ENCODE peak calls at places on chromosomes 16 and 17, in seven cellular contexts. One of them, this sample, is unnamed.

GRCh38 chr17:10155334-10156081 is 42.9 kb downstream of the GAS7 start:
- DNase-seq in PC-3: no peak
- DNase-seq in MM.1S: no peak
- DNase-seq in mesothelial cell of epicardium: no peak
- DNase-seq in dorsolateral prefrontal cortex: no peak
- DNase-seq in prostate gland: no peak
- DNase-seq in colonic mucosa: no peak
- DNase-seq in this sample: no peak

GRCh38 chr16:46884513-46885293 is 541 bp downstream of the GPT2 start:
- DNase-seq in prostate gland: no peak
- DNase-seq in dorsolateral prefrontal cortex: no peak
- DNase-seq in MM.1S: peak; percentile 8
- DNase-seq in colonic mucosa: no peak
- DNase-seq in mesothelial cell of epicardium: no peak
- DNase-seq in PC-3: no peak
- DNase-seq in this sample: no peak

GRCh38 chr16:86074651-86075487 is 175.9 kb downstream of the IRF8 start:
- DNase-seq in prostate gland: no peak
- DNase-seq in dorsolateral prefrontal cortex: no peak
- DNase-seq in mesothelial cell of epicardium: no peak
- DNase-seq in colonic mucosa: no peak
- DNase-seq in PC-3: no peak
- DNase-seq in MM.1S: no peak
- DNase-seq in this sample: no peak

GRCh38 chr17:38451030-38451839 is 23.0 kb downstream of the ARHGAP23 start:
- DNase-seq in MM.1S: no peak
- DNase-seq in mesothelial cell of epicardium: no peak
- DNase-seq in dorsolateral prefrontal cortex: no peak
- DNase-seq in colonic mucosa: no peak
- DNase-seq in PC-3: no peak
- DNase-seq in prostate gland: no peak
- DNase-seq in this sample: no peak

GRCh38 chr16:78227855-78228254 is 128.4 kb downstream of the WWOX start:
- DNase-seq in mesothelial cell of epicardium: no peak
- DNase-seq in MM.1S: no peak
- DNase-seq in PC-3: peak; percentile 39
- DNase-seq in colonic mucosa: no peak
- DNase-seq in dorsolateral prefrontal cortex: no peak
- DNase-seq in prostate gland: no peak
- DNase-seq in this sample: no peak

GRCh38 chr16:68015681-68016080 is at the start of gene DPEP2NB:
- DNase-seq in colonic mucosa: no peak
- DNase-seq in prostate gland: no peak
- DNase-seq in MM.1S: no peak
- DNase-seq in PC-3: no peak
- DNase-seq in mesothelial cell of epicardium: no peak
- DNase-seq in dorsolateral prefrontal cortex: no peak
- DNase-seq in this sample: no peak

GRCh38 chr16:75589301-75589700 is 23.1 kb downstream of the GABARAPL2 start:
- DNase-seq in mesothelial cell of epicardium: no peak
- DNase-seq in PC-3: no peak
- DNase-seq in MM.1S: no peak
- DNase-seq in prostate gland: no peak
- DNase-seq in colonic mucosa: no peak
- DNase-seq in dorsolateral prefrontal cortex: no peak
- DNase-seq in this sample: no peak

GRCh38 chr16:66924527-66925321 is 611 bp downstream of the RRAD start:
- DNase-seq in MM.1S: peak; percentile 27
- DNase-seq in colonic mucosa: peak; percentile 55
- DNase-seq in prostate gland: no peak
- DNase-seq in PC-3: peak; percentile 23
- DNase-seq in mesothelial cell of epicardium: no peak
- DNase-seq in dorsolateral prefrontal cortex: no peak
- DNase-seq in this sample: no peak

GRCh38 chr17:21278304-21279197 is 6.0 kb upstream of the MAP2K3 start:
- DNase-seq in prostate gland: no peak
- DNase-seq in mesothelial cell of epicardium: no peak
- DNase-seq in PC-3: peak; percentile 38
- DNase-seq in MM.1S: peak; percentile 64
- DNase-seq in dorsolateral prefrontal cortex: no peak
- DNase-seq in colonic mucosa: peak; percentile 86
- DNase-seq in this sample: no peak

GRCh38 chr17:28404007-28404406 is 2.0 kb downstream of the SLC46A1 start:
- DNase-seq in dorsolateral prefrontal cortex: no peak
- DNase-seq in mesothelial cell of epicardium: no peak
- DNase-seq in colonic mucosa: no peak
- DNase-seq in prostate gland: no peak
- DNase-seq in PC-3: no peak
- DNase-seq in MM.1S: no peak
- DNase-seq in this sample: no peak
- TF ChIP-seq CTCF in dorsolateral prefrontal cortex: no peak
- TF ChIP-seq CTCF in mesothelial cell of epicardium: no peak
- TF ChIP-seq CTCF in colonic mucosa: no peak
- TF ChIP-seq CTCF in prostate gland: no peak
- TF ChIP-seq CTCF in PC-3: no peak
- TF ChIP-seq CTCF in MM.1S: no peak
- TF ChIP-seq CTCF in this sample: no peak

GRCh38 chr16:7313170-7313569 is 19.5 kb upstream of the RBFOX1 start:
- DNase-seq in mesothelial cell of epicardium: no peak
- DNase-seq in prostate gland: no peak
- DNase-seq in colonic mucosa: no peak
- DNase-seq in MM.1S: no peak
- DNase-seq in dorsolateral prefrontal cortex: no peak
- DNase-seq in PC-3: peak; percentile 6
- DNase-seq in this sample: no peak
- TF ChIP-seq CTCF in mesothelial cell of epicardium: peak; percentile 74
- TF ChIP-seq CTCF in prostate gland: no peak
- TF ChIP-seq CTCF in colonic mucosa: no peak
- TF ChIP-seq CTCF in MM.1S: no peak
- TF ChIP-seq CTCF in dorsolateral prefrontal cortex: peak; percentile 31
- TF ChIP-seq CTCF in PC-3: peak; percentile 29
- TF ChIP-seq CTCF in this sample: peak; percentile 46

DNA sequence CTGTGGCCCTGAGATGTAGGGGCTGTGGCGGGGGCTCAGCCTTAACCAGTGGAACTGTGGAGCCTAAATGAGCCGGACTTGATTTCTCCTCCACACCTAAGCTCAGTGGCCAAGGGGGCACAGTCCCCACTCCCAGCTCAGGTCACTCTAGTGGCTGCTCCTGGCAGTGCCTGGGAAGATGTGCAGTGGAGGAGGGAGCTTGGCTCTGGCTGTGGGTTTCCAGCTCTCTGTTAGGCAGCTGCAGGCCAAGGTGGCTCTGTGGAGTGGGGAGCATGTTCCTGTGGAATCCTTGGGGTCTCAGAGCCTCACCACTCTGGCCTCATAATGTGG is 76.3 kb downstream of the AMFR start:
- DNase-seq in dorsolateral prefrontal cortex: no peak
- DNase-seq in prostate gland: no peak
- DNase-seq in mesothelial cell of epicardium: no peak
- DNase-seq in MM.1S: no peak
- DNase-seq in colonic mucosa: no peak
- DNase-seq in PC-3: no peak
- DNase-seq in this sample: no peak
- TF ChIP-seq CTCF in dorsolateral prefrontal cortex: no peak
- TF ChIP-seq CTCF in prostate gland: no peak
- TF ChIP-seq CTCF in mesothelial cell of epicardium: no peak
- TF ChIP-seq CTCF in MM.1S: no peak
- TF ChIP-seq CTCF in colonic mucosa: no peak
- TF ChIP-seq CTCF in PC-3: no peak
- TF ChIP-seq CTCF in this sample: no peak

DNA sequence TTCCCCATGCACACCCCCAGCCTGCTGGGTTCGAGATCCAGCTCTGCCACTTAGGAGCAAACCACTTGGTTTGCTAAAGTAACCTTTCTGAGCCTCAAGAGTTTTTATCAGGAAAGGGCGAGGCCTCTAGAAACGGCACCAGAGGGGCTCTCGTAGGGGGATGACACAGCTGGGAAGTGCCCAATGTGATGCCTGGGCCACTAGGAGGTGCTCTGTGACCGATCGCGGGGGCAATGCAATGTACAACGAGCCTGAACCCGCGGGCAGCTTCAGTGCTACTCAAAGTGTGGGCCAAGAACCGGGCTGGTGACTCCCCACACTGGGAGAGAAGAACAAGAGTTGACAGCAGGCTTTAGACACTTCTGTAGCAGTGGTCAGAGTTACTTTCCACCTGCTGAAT is 9.4 kb downstream of the C16orf89 start:
- DNase-seq in prostate gland: no peak
- DNase-seq in PC-3: peak; percentile 18
- DNase-seq in MM.1S: peak; percentile 24
- DNase-seq in mesothelial cell of epicardium: no peak
- DNase-seq in dorsolateral prefrontal cortex: no peak
- DNase-seq in colonic mucosa: peak; percentile 46
- DNase-seq in this sample: no peak
- TF ChIP-seq CTCF in prostate gland: no peak
- TF ChIP-seq CTCF in PC-3: peak; percentile 58
- TF ChIP-seq CTCF in MM.1S: peak; percentile 48
- TF ChIP-seq CTCF in mesothelial cell of epicardium: no peak
- TF ChIP-seq CTCF in dorsolateral prefrontal cortex: peak; percentile 18
- TF ChIP-seq CTCF in colonic mucosa: peak; percentile 38
- TF ChIP-seq CTCF in this sample: peak; percentile 39

GRCh38 chr17:17855976-17856375 is 19.2 kb upstream of the SREBF1 start:
- DNase-seq in MM.1S: no peak
- DNase-seq in prostate gland: no peak
- DNase-seq in dorsolateral prefrontal cortex: no peak
- DNase-seq in PC-3: no peak
- DNase-seq in mesothelial cell of epicardium: no peak
- DNase-seq in colonic mucosa: no peak
- DNase-seq in this sample: no peak

GRCh38 chr17:17855334-17855725 is 18.5 kb upstream of the SREBF1 start:
- DNase-seq in prostate gland: no peak
- DNase-seq in MM.1S: no peak
- DNase-seq in colonic mucosa: no peak
- DNase-seq in dorsolateral prefrontal cortex: no peak
- DNase-seq in mesothelial cell of epicardium: no peak
- DNase-seq in PC-3: no peak
- DNase-seq in this sample: no peak

GRCh38 chr17:17856386-17856785 is 19.6 kb upstream of the SREBF1 start:
- DNase-seq in dorsolateral prefrontal cortex: no peak
- DNase-seq in MM.1S: no peak
- DNase-seq in prostate gland: no peak
- DNase-seq in PC-3: no peak
- DNase-seq in colonic mucosa: no peak
- DNase-seq in mesothelial cell of epicardium: no peak
- DNase-seq in this sample: no peak

GRCh38 chr17:17859909-17860760 is 23.3 kb upstream of the SREBF1 start:
- DNase-seq in mesothelial cell of epicardium: no peak
- DNase-seq in MM.1S: peak; percentile 55
- DNase-seq in colonic mucosa: peak; percentile 75
- DNase-seq in prostate gland: peak; percentile 72
- DNase-seq in PC-3: peak; percentile 78
- DNase-seq in dorsolateral prefrontal cortex: peak; percentile 65
- DNase-seq in this sample: peak; percentile 97

GRCh38 chr17:17857496-17857895 is 20.7 kb upstream of the SREBF1 start:
- DNase-seq in MM.1S: no peak
- DNase-seq in colonic mucosa: no peak
- DNase-seq in dorsolateral prefrontal cortex: no peak
- DNase-seq in PC-3: no peak
- DNase-seq in mesothelial cell of epicardium: no peak
- DNase-seq in prostate gland: no peak
- DNase-seq in this sample: no peak
- TF ChIP-seq CTCF in MM.1S: no peak
- TF ChIP-seq CTCF in colonic mucosa: no peak
- TF ChIP-seq CTCF in dorsolateral prefrontal cortex: no peak
- TF ChIP-seq CTCF in PC-3: no peak
- TF ChIP-seq CTCF in mesothelial cell of epicardium: no peak
- TF ChIP-seq CTCF in prostate gland: no peak
- TF ChIP-seq CTCF in this sample: no peak

GRCh38 chr16:31107465-31107867 is 720 bp upstream of the BCKDK start:
- DNase-seq in prostate gland: no peak
- DNase-seq in colonic mucosa: no peak
- DNase-seq in dorsolateral prefrontal cortex: no peak
- DNase-seq in MM.1S: peak; percentile 76
- DNase-seq in PC-3: no peak
- DNase-seq in mesothelial cell of epicardium: no peak
- DNase-seq in this sample: no peak
- TF ChIP-seq CTCF in prostate gland: no peak
- TF ChIP-seq CTCF in colonic mucosa: no peak
- TF ChIP-seq CTCF in dorsolateral prefrontal cortex: no peak
- TF ChIP-seq CTCF in MM.1S: no peak
- TF ChIP-seq CTCF in PC-3: no peak
- TF ChIP-seq CTCF in mesothelial cell of epicardium: no peak
- TF ChIP-seq CTCF in this sample: no peak

GRCh38 chr17:36947922-36948716 is 635 bp upstream of the AATF start:
- DNase-seq in MM.1S: no peak
- DNase-seq in colonic mucosa: no peak
- DNase-seq in prostate gland: no peak
- DNase-seq in dorsolateral prefrontal cortex: no peak
- DNase-seq in PC-3: no peak
- DNase-seq in mesothelial cell of epicardium: no peak
- DNase-seq in this sample: no peak
- TF ChIP-seq CTCF in MM.1S: no peak
- TF ChIP-seq CTCF in colonic mucosa: no peak
- TF ChIP-seq CTCF in prostate gland: no peak
- TF ChIP-seq CTCF in dorsolateral prefrontal cortex: no peak
- TF ChIP-seq CTCF in PC-3: no peak
- TF ChIP-seq CTCF in mesothelial cell of epicardium: no peak
- TF ChIP-seq CTCF in this sample: no peak

GRCh38 chr16:28112908-28113307 is 49.4 kb upstream of the GSG1L start:
- DNase-seq in dorsolateral prefrontal cortex: no peak
- DNase-seq in colonic mucosa: no peak
- DNase-seq in PC-3: no peak
- DNase-seq in prostate gland: no peak
- DNase-seq in MM.1S: no peak
- DNase-seq in mesothelial cell of epicardium: no peak
- DNase-seq in this sample: no peak
- TF ChIP-seq CTCF in dorsolateral prefrontal cortex: no peak
- TF ChIP-seq CTCF in colonic mucosa: no peak
- TF ChIP-seq CTCF in PC-3: no peak
- TF ChIP-seq CTCF in prostate gland: no peak
- TF ChIP-seq CTCF in MM.1S: no peak
- TF ChIP-seq CTCF in mesothelial cell of epicardium: no peak
- TF ChIP-seq CTCF in this sample: no peak

DNA sequence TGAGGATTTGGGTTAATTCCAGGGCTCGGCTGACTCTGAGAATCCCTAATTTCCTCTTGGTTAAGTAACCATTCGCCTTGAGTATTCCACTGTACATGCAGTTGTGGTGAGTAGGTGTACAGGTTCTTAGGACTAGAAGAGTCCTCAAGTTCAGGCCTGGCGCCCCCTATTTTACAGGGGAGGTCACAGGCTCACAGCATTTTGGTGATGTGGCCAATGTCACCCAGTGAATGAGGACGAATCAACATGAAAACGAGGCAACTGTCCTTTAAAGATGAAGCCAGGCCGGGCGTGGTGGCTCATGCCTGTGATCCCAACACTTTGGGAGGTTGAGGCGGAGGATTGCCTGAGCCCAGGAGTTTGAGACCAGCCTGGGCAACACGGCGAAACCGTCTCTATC is 55.4 kb downstream of the ABCC6 start:
- DNase-seq in PC-3: no peak
- DNase-seq in MM.1S: no peak
- DNase-seq in mesothelial cell of epicardium: no peak
- DNase-seq in dorsolateral prefrontal cortex: no peak
- DNase-seq in prostate gland: no peak
- DNase-seq in colonic mucosa: no peak
- DNase-seq in this sample: no peak
- TF ChIP-seq CTCF in PC-3: no peak
- TF ChIP-seq CTCF in MM.1S: no peak
- TF ChIP-seq CTCF in mesothelial cell of epicardium: no peak
- TF ChIP-seq CTCF in dorsolateral prefrontal cortex: no peak
- TF ChIP-seq CTCF in prostate gland: no peak
- TF ChIP-seq CTCF in colonic mucosa: no peak
- TF ChIP-seq CTCF in this sample: no peak

This sample was measured in D721Med.